ENCODE peak calls at places on chromosomes 7 and 10, in nine cellular contexts. One of them, this sample, is unnamed.

GRCh38 chr10:26090032-26090431 is 126.5 kb upstream of the GAD2 start:
- DNase-seq in AG04450: no peak
- DNase-seq in lower lobe of right lung: no peak
- DNase-seq in progenitor cell of endocrine pancreas: no peak
- DNase-seq in astrocyte: no peak
- DNase-seq in PC-3: no peak
- DNase-seq in choroid plexus epithelial cell: no peak
- DNase-seq in upper lobe of right lung: no peak
- DNase-seq in MCF 10A: no peak
- DNase-seq in this sample: no peak

GRCh38 chr10:98063740-98064027 is 33.3 kb upstream of the CRTAC1 start:
- DNase-seq in lower lobe of right lung: no peak
- DNase-seq in astrocyte: no peak
- DNase-seq in AG04450: no peak
- DNase-seq in choroid plexus epithelial cell: no peak
- DNase-seq in upper lobe of right lung: no peak
- DNase-seq in PC-3: no peak
- DNase-seq in MCF 10A: no peak
- DNase-seq in progenitor cell of endocrine pancreas: no peak
- DNase-seq in this sample: no peak

GRCh38 chr7:112882506-112882905 is 92.3 kb upstream of the TMEM168 start:
- DNase-seq in upper lobe of right lung: no peak
- DNase-seq in astrocyte: no peak
- DNase-seq in lower lobe of right lung: no peak
- DNase-seq in MCF 10A: no peak
- DNase-seq in AG04450: no peak
- DNase-seq in choroid plexus epithelial cell: no peak
- DNase-seq in PC-3: no peak
- DNase-seq in progenitor cell of endocrine pancreas: no peak
- DNase-seq in this sample: no peak

GRCh38 chr10:70619271-70620019 is 16.9 kb upstream of the PRF1 start:
- DNase-seq in lower lobe of right lung: no peak
- DNase-seq in AG04450: no peak
- DNase-seq in choroid plexus epithelial cell: peak; percentile 58
- DNase-seq in astrocyte: peak; percentile 47
- DNase-seq in MCF 10A: peak; percentile 54
- DNase-seq in progenitor cell of endocrine pancreas: no peak
- DNase-seq in upper lobe of right lung: no peak
- DNase-seq in PC-3: peak; percentile 80
- DNase-seq in this sample: no peak

GRCh38 chr7:12638851-12639467 is 48.5 kb upstream of the ARL4A start:
- DNase-seq in upper lobe of right lung: no peak
- DNase-seq in AG04450: no peak
- DNase-seq in lower lobe of right lung: no peak
- DNase-seq in progenitor cell of endocrine pancreas: no peak
- DNase-seq in MCF 10A: peak; percentile 50
- DNase-seq in PC-3: peak; percentile 86
- DNase-seq in astrocyte: peak; percentile 25
- DNase-seq in choroid plexus epithelial cell: peak; percentile 64
- DNase-seq in this sample: no peak

GRCh38 chr10:57663401-57663800 is 604.3 kb downstream of the IPMK start:
- DNase-seq in progenitor cell of endocrine pancreas: no peak
- DNase-seq in choroid plexus epithelial cell: no peak
- DNase-seq in lower lobe of right lung: no peak
- DNase-seq in MCF 10A: no peak
- DNase-seq in PC-3: no peak
- DNase-seq in astrocyte: no peak
- DNase-seq in upper lobe of right lung: no peak
- DNase-seq in AG04450: no peak
- DNase-seq in this sample: no peak

GRCh38 chr7:30146127-30146612 is 11.4 kb downstream of the MTURN start:
- DNase-seq in PC-3: no peak
- DNase-seq in lower lobe of right lung: no peak
- DNase-seq in progenitor cell of endocrine pancreas: no peak
- DNase-seq in AG04450: no peak
- DNase-seq in upper lobe of right lung: no peak
- DNase-seq in MCF 10A: no peak
- DNase-seq in astrocyte: no peak
- DNase-seq in choroid plexus epithelial cell: no peak
- DNase-seq in this sample: no peak

GRCh38 chr7:131159961-131160361 is 167.7 kb upstream of the MKLN1 start:
- DNase-seq in PC-3: peak; percentile 48
- DNase-seq in lower lobe of right lung: no peak
- DNase-seq in MCF 10A: peak; percentile 12
- DNase-seq in AG04450: peak; percentile 41
- DNase-seq in upper lobe of right lung: no peak
- DNase-seq in progenitor cell of endocrine pancreas: no peak
- DNase-seq in astrocyte: peak; percentile 78
- DNase-seq in choroid plexus epithelial cell: peak; percentile 55
- DNase-seq in this sample: no peak

GRCh38 chr7:93757421-93757820 is 133.1 kb downstream of the TFPI2 start:
- DNase-seq in astrocyte: peak; percentile 12
- DNase-seq in PC-3: no peak
- DNase-seq in AG04450: no peak
- DNase-seq in upper lobe of right lung: no peak
- DNase-seq in choroid plexus epithelial cell: peak; percentile 38
- DNase-seq in MCF 10A: peak; percentile 19
- DNase-seq in progenitor cell of endocrine pancreas: no peak
- DNase-seq in lower lobe of right lung: no peak
- DNase-seq in this sample: no peak

GRCh38 chr7:33627741-33628140 is 277.6 kb upstream of the BMPER start:
- DNase-seq in AG04450: no peak
- DNase-seq in upper lobe of right lung: no peak
- DNase-seq in progenitor cell of endocrine pancreas: no peak
- DNase-seq in choroid plexus epithelial cell: no peak
- DNase-seq in astrocyte: no peak
- DNase-seq in MCF 10A: no peak
- DNase-seq in lower lobe of right lung: no peak
- DNase-seq in PC-3: no peak
- DNase-seq in this sample: no peak

GRCh38 chr7:47304727-47305719 is 276.9 kb downstream of the TNS3 start:
- DNase-seq in astrocyte: no peak
- DNase-seq in PC-3: no peak
- DNase-seq in choroid plexus epithelial cell: no peak
- DNase-seq in lower lobe of right lung: no peak
- DNase-seq in MCF 10A: no peak
- DNase-seq in AG04450: no peak
- DNase-seq in upper lobe of right lung: no peak
- DNase-seq in progenitor cell of endocrine pancreas: no peak
- DNase-seq in this sample: no peak

GRCh38 chr10:58399410-58399809 is 14.2 kb downstream of the TFAM start:
- DNase-seq in MCF 10A: peak; percentile 46
- DNase-seq in choroid plexus epithelial cell: peak; percentile 43
- DNase-seq in astrocyte: peak; percentile 31
- DNase-seq in progenitor cell of endocrine pancreas: no peak
- DNase-seq in upper lobe of right lung: no peak
- DNase-seq in lower lobe of right lung: no peak
- DNase-seq in AG04450: no peak
- DNase-seq in PC-3: peak; percentile 34
- DNase-seq in this sample: no peak

GRCh38 chr10:106935978-106936451 is 228.5 kb downstream of the SORCS1 start:
- DNase-seq in upper lobe of right lung: no peak
- DNase-seq in PC-3: no peak
- DNase-seq in AG04450: no peak
- DNase-seq in MCF 10A: no peak
- DNase-seq in astrocyte: no peak
- DNase-seq in choroid plexus epithelial cell: no peak
- DNase-seq in lower lobe of right lung: no peak
- DNase-seq in progenitor cell of endocrine pancreas: no peak
- DNase-seq in this sample: no peak

GRCh38 chr7:17690030-17690429 is 250.3 kb downstream of the SNX13 start:
- DNase-seq in astrocyte: peak; percentile 99
- DNase-seq in PC-3: peak; percentile 61
- DNase-seq in MCF 10A: peak; percentile 95
- DNase-seq in AG04450: peak; percentile 43
- DNase-seq in upper lobe of right lung: no peak
- DNase-seq in progenitor cell of endocrine pancreas: no peak
- DNase-seq in choroid plexus epithelial cell: peak; percentile 99
- DNase-seq in lower lobe of right lung: no peak
- DNase-seq in this sample: peak; percentile 58

GRCh38 chr7:139915864-139916716 is 87.0 kb downstream of the TBXAS1 start:
- DNase-seq in progenitor cell of endocrine pancreas: no peak
- DNase-seq in AG04450: peak; percentile 94
- DNase-seq in lower lobe of right lung: no peak
- DNase-seq in choroid plexus epithelial cell: peak; percentile 98
- DNase-seq in upper lobe of right lung: no peak
- DNase-seq in astrocyte: peak; percentile 99
- DNase-seq in PC-3: peak; percentile 98
- DNase-seq in MCF 10A: peak; percentile 98
- DNase-seq in this sample: peak; percentile 86

GRCh38 chr7:25886387-25887240 is 265.4 kb upstream of the NFE2L3 start:
- DNase-seq in progenitor cell of endocrine pancreas: no peak
- DNase-seq in choroid plexus epithelial cell: no peak
- DNase-seq in upper lobe of right lung: no peak
- DNase-seq in AG04450: no peak
- DNase-seq in lower lobe of right lung: no peak
- DNase-seq in MCF 10A: no peak
- DNase-seq in PC-3: no peak
- DNase-seq in astrocyte: no peak
- DNase-seq in this sample: no peak

GRCh38 chr7:158495780-158496179 is 91.8 kb downstream of the PTPRN2 start:
- DNase-seq in MCF 10A: peak; percentile 49
- DNase-seq in astrocyte: no peak
- DNase-seq in AG04450: no peak
- DNase-seq in PC-3: peak; percentile 35
- DNase-seq in upper lobe of right lung: no peak
- DNase-seq in lower lobe of right lung: no peak
- DNase-seq in choroid plexus epithelial cell: peak; percentile 10
- DNase-seq in progenitor cell of endocrine pancreas: no peak
- DNase-seq in this sample: no peak
- TF ChIP-seq CTCF in MCF 10A: peak; percentile 18
- TF ChIP-seq CTCF in astrocyte: no peak
- TF ChIP-seq CTCF in AG04450: no peak
- TF ChIP-seq CTCF in PC-3: peak; percentile 21
- TF ChIP-seq CTCF in upper lobe of right lung: no peak
- TF ChIP-seq CTCF in lower lobe of right lung: no peak
- TF ChIP-seq CTCF in choroid plexus epithelial cell: peak; percentile 20
- TF ChIP-seq CTCF in progenitor cell of endocrine pancreas: no peak
- TF ChIP-seq CTCF in this sample: no peak

DNA sequence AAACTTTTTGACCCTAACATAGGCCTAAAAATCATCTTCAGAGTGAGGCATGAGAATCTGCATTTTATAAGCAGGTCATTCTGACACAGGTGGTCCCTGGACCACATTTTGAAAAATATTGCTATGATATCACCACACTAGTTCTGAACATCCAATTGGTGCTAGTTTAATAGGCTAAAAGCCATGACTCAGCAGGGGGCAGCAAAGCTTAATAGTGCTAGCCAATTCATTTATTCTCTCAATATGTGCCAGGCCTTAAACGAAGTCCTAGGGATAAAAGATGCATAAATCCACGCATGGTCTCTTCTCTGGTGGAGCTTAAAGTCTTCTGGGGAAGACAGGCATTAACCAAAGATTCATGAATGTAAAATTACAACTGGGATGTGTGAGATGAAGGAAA is 10.2 kb upstream of the SLC25A28 start:
- DNase-seq in lower lobe of right lung: no peak
- DNase-seq in upper lobe of right lung: no peak
- DNase-seq in PC-3: peak; percentile 53
- DNase-seq in choroid plexus epithelial cell: peak; percentile 78
- DNase-seq in astrocyte: peak; percentile 42
- DNase-seq in MCF 10A: peak; percentile 73
- DNase-seq in AG04450: peak; percentile 20
- DNase-seq in progenitor cell of endocrine pancreas: no peak
- DNase-seq in this sample: no peak
- TF ChIP-seq CTCF in lower lobe of right lung: peak; percentile 32
- TF ChIP-seq CTCF in upper lobe of right lung: peak; percentile 43
- TF ChIP-seq CTCF in PC-3: peak; percentile 64
- TF ChIP-seq CTCF in choroid plexus epithelial cell: peak; percentile 56
- TF ChIP-seq CTCF in astrocyte: peak; percentile 27
- TF ChIP-seq CTCF in MCF 10A: peak; percentile 63
- TF ChIP-seq CTCF in AG04450: peak; percentile 59
- TF ChIP-seq CTCF in progenitor cell of endocrine pancreas: peak; percentile 43
- TF ChIP-seq CTCF in this sample: peak; percentile 65

GRCh38 chr7:31763548-31763947 is 76.5 kb downstream of the PPP1R17 start:
- DNase-seq in progenitor cell of endocrine pancreas: no peak
- DNase-seq in PC-3: no peak
- DNase-seq in MCF 10A: no peak
- DNase-seq in astrocyte: no peak
- DNase-seq in lower lobe of right lung: no peak
- DNase-seq in choroid plexus epithelial cell: no peak
- DNase-seq in AG04450: no peak
- DNase-seq in upper lobe of right lung: no peak
- DNase-seq in this sample: no peak
- TF ChIP-seq CTCF in progenitor cell of endocrine pancreas: peak; percentile 39
- TF ChIP-seq CTCF in PC-3: peak; percentile 52
- TF ChIP-seq CTCF in MCF 10A: peak; percentile 9
- TF ChIP-seq CTCF in astrocyte: peak; percentile 24
- TF ChIP-seq CTCF in lower lobe of right lung: no peak
- TF ChIP-seq CTCF in choroid plexus epithelial cell: peak; percentile 20
- TF ChIP-seq CTCF in AG04450: no peak
- TF ChIP-seq CTCF in upper lobe of right lung: no peak
- TF ChIP-seq CTCF in this sample: no peak

DNA sequence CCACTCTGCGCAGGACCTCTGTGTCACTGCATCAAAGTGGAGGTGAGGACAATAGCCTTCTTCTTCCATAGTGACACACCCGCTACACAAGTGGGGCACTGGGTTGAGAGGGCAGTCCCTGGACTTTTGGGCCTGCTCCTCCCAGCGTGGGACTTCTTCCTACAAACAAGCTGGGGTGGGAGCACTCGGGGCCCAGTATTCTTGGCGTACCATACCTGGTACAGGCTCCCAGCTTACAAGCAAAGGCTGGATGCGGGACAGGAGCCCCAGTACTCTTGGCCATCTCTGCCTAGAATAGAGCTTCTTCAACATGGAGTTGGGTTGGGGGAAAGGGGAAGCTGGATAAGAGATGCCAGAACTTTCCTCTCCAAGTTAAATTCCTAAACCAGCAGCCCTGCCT is 426.8 kb upstream of the FOXK1 start:
- DNase-seq in choroid plexus epithelial cell: no peak
- DNase-seq in lower lobe of right lung: no peak
- DNase-seq in upper lobe of right lung: no peak
- DNase-seq in astrocyte: no peak
- DNase-seq in PC-3: no peak
- DNase-seq in progenitor cell of endocrine pancreas: no peak
- DNase-seq in MCF 10A: no peak
- DNase-seq in AG04450: no peak
- DNase-seq in this sample: no peak
- TF ChIP-seq CTCF in choroid plexus epithelial cell: no peak
- TF ChIP-seq CTCF in lower lobe of right lung: no peak
- TF ChIP-seq CTCF in upper lobe of right lung: no peak
- TF ChIP-seq CTCF in astrocyte: no peak
- TF ChIP-seq CTCF in PC-3: no peak
- TF ChIP-seq CTCF in progenitor cell of endocrine pancreas: no peak
- TF ChIP-seq CTCF in MCF 10A: no peak
- TF ChIP-seq CTCF in AG04450: no peak
- TF ChIP-seq CTCF in this sample: no peak

GRCh38 chr10:67173787-67174186 is 248.0 kb downstream of the LRRTM3 start:
- DNase-seq in astrocyte: no peak
- DNase-seq in lower lobe of right lung: no peak
- DNase-seq in choroid plexus epithelial cell: no peak
- DNase-seq in MCF 10A: no peak
- DNase-seq in progenitor cell of endocrine pancreas: no peak
- DNase-seq in PC-3: no peak
- DNase-seq in upper lobe of right lung: no peak
- DNase-seq in AG04450: no peak
- DNase-seq in this sample: no peak
- TF ChIP-seq CTCF in astrocyte: no peak
- TF ChIP-seq CTCF in lower lobe of right lung: no peak
- TF ChIP-seq CTCF in choroid plexus epithelial cell: no peak
- TF ChIP-seq CTCF in MCF 10A: no peak
- TF ChIP-seq CTCF in progenitor cell of endocrine pancreas: no peak
- TF ChIP-seq CTCF in PC-3: no peak
- TF ChIP-seq CTCF in upper lobe of right lung: no peak
- TF ChIP-seq CTCF in AG04450: no peak
- TF ChIP-seq CTCF in this sample: no peak

This sample was measured in CD14-positive monocyte.